ENCODE peak calls at places on chromosomes 6 and 20, in eight cellular contexts. One of them, this sample, is unnamed. For H3K27me3, the result is how much of the 10 kb centered on the place peaks cover.

GRCh38 chr6:79833264-79833663 is 114.1 kb downstream of the ELOVL4 start:
- DNase-seq in stomach: no peak
- DNase-seq in transverse colon: no peak
- DNase-seq in body of pancreas: no peak
- DNase-seq in tibial nerve: no peak
- DNase-seq in ovary: no peak
- DNase-seq in GM12878: no peak
- DNase-seq in heart left ventricle: no peak
- DNase-seq in this sample: no peak

GRCh38 chr6:150238294-150238693 is 95.5 kb downstream of the PPP1R14C start:
- DNase-seq in stomach: no peak
- DNase-seq in transverse colon: no peak
- DNase-seq in body of pancreas: peak
- DNase-seq in tibial nerve: no peak
- DNase-seq in ovary: no peak
- DNase-seq in GM12878: no peak
- DNase-seq in heart left ventricle: peak
- DNase-seq in this sample: peak

GRCh38 chr20:50921055-50921454 is 10.2 kb downstream of the ADNP start:
- DNase-seq in stomach: no peak
- DNase-seq in transverse colon: no peak
- DNase-seq in body of pancreas: no peak
- DNase-seq in tibial nerve: no peak
- DNase-seq in ovary: no peak
- DNase-seq in GM12878: no peak
- DNase-seq in heart left ventricle: no peak
- DNase-seq in this sample: no peak

GRCh38 chr6:162187168-162187935 is 540.2 kb downstream of the PRKN start:
- DNase-seq in stomach: no peak
- DNase-seq in transverse colon: no peak
- DNase-seq in body of pancreas: no peak
- DNase-seq in tibial nerve: no peak
- DNase-seq in ovary: no peak
- DNase-seq in GM12878: no peak
- DNase-seq in heart left ventricle: peak
- DNase-seq in this sample: no peak

GRCh38 chr6:148166339-148166949 is 176.2 kb upstream of the SASH1 start:
- DNase-seq in stomach: no peak
- DNase-seq in transverse colon: no peak
- DNase-seq in body of pancreas: no peak
- DNase-seq in tibial nerve: peak
- DNase-seq in ovary: no peak
- DNase-seq in GM12878: no peak
- DNase-seq in heart left ventricle: no peak
- DNase-seq in this sample: no peak

GRCh38 chr20:48098099-48098498 is 312.8 kb upstream of the SULF2 start:
- DNase-seq in stomach: no peak
- DNase-seq in transverse colon: no peak
- DNase-seq in body of pancreas: no peak
- DNase-seq in tibial nerve: no peak
- DNase-seq in ovary: no peak
- DNase-seq in GM12878: no peak
- DNase-seq in heart left ventricle: no peak
- DNase-seq in this sample: no peak

GRCh38 chr6:158837684-158838625 is 18.8 kb upstream of the EZR start:
- DNase-seq in stomach: no peak
- DNase-seq in transverse colon: no peak
- DNase-seq in body of pancreas: no peak
- DNase-seq in tibial nerve: no peak
- DNase-seq in ovary: no peak
- DNase-seq in GM12878: no peak
- DNase-seq in heart left ventricle: no peak
- DNase-seq in this sample: no peak

GRCh38 chr6:137076277-137077068 is 31.7 kb upstream of the IL20RA start:
- DNase-seq in stomach: peak
- DNase-seq in transverse colon: peak
- DNase-seq in body of pancreas: peak
- DNase-seq in tibial nerve: peak
- DNase-seq in ovary: peak
- DNase-seq in GM12878: no peak
- DNase-seq in heart left ventricle: peak
- DNase-seq in this sample: peak

GRCh38 chr6:126701799-126702198 is 361.9 kb downstream of the CENPW start:
- DNase-seq in stomach: no peak
- DNase-seq in transverse colon: no peak
- DNase-seq in body of pancreas: no peak
- DNase-seq in tibial nerve: no peak
- DNase-seq in ovary: no peak
- DNase-seq in GM12878: no peak
- DNase-seq in heart left ventricle: no peak
- DNase-seq in this sample: no peak

GRCh38 chr6:47524136-47524840 is 46.7 kb downstream of the CD2AP start:
- DNase-seq in stomach: no peak
- DNase-seq in transverse colon: no peak
- DNase-seq in body of pancreas: no peak
- DNase-seq in tibial nerve: no peak
- DNase-seq in ovary: no peak
- DNase-seq in GM12878: no peak
- DNase-seq in heart left ventricle: no peak
- DNase-seq in this sample: no peak

GRCh38 chr20:19047040-19047950 is 165.1 kb upstream of the SLC24A3 start:
- DNase-seq in stomach: peak
- DNase-seq in transverse colon: peak
- DNase-seq in body of pancreas: no peak
- DNase-seq in tibial nerve: peak
- DNase-seq in ovary: no peak
- DNase-seq in GM12878: no peak
- DNase-seq in heart left ventricle: peak
- DNase-seq in this sample: peak

GRCh38 chr20:46694484-46694883 is 5.2 kb upstream of the TP53RK start:
- DNase-seq in stomach: no peak
- DNase-seq in transverse colon: no peak
- DNase-seq in body of pancreas: no peak
- DNase-seq in tibial nerve: peak
- DNase-seq in ovary: no peak
- DNase-seq in GM12878: peak
- DNase-seq in heart left ventricle: no peak
- DNase-seq in this sample: no peak

GRCh38 chr6:136956590-136957573 is 34.8 kb downstream of the SLC35D3 start:
- DNase-seq in stomach: no peak
- DNase-seq in transverse colon: no peak
- DNase-seq in body of pancreas: no peak
- DNase-seq in tibial nerve: no peak
- DNase-seq in ovary: no peak
- DNase-seq in GM12878: no peak
- DNase-seq in heart left ventricle: no peak
- DNase-seq in this sample: no peak

GRCh38 chr20:24915440-24915839 is 33.6 kb upstream of the CST7 start:
- DNase-seq in stomach: no peak
- DNase-seq in transverse colon: no peak
- DNase-seq in body of pancreas: no peak
- DNase-seq in tibial nerve: no peak
- DNase-seq in ovary: no peak
- DNase-seq in GM12878: no peak
- DNase-seq in heart left ventricle: no peak
- DNase-seq in this sample: no peak

GRCh38 chr20:24917056-24917455 is 32.0 kb upstream of the CST7 start:
- DNase-seq in stomach: no peak
- DNase-seq in transverse colon: no peak
- DNase-seq in body of pancreas: no peak
- DNase-seq in tibial nerve: no peak
- DNase-seq in ovary: no peak
- DNase-seq in GM12878: no peak
- DNase-seq in heart left ventricle: no peak
- DNase-seq in this sample: no peak

GRCh38 chr20:24917797-24918578 is 31.1 kb upstream of the CST7 start:
- DNase-seq in stomach: peak
- DNase-seq in transverse colon: peak
- DNase-seq in body of pancreas: peak
- DNase-seq in tibial nerve: peak
- DNase-seq in ovary: peak
- DNase-seq in GM12878: peak
- DNase-seq in heart left ventricle: peak
- DNase-seq in this sample: peak

GRCh38 chr20:24915892-24916291 is 33.2 kb upstream of the CST7 start:
- DNase-seq in stomach: no peak
- DNase-seq in transverse colon: no peak
- DNase-seq in body of pancreas: no peak
- DNase-seq in tibial nerve: no peak
- DNase-seq in ovary: no peak
- DNase-seq in GM12878: no peak
- DNase-seq in heart left ventricle: no peak
- DNase-seq in this sample: no peak

DNA sequence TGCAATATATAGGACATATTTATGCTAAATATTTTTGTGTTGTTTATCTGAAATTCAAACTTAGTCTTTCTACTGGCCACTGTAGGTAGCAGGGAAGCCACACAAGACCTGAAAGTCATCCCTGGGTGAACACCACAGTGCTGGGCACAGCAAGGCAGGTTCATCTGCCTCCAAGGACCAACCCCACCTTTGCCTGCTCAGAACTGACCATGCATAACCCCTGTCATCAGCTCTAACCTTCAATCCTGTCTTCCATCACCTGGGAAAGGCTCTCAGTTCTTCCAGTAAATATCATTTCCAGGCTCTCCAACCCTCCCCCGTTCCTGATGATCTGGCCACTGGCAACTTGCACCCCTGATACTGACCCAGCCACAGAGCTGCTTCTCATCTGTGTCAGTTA is 32.7 kb upstream of the CST7 start:
- DNase-seq in stomach: no peak
- DNase-seq in transverse colon: no peak
- DNase-seq in body of pancreas: no peak
- DNase-seq in tibial nerve: no peak
- DNase-seq in ovary: no peak
- DNase-seq in GM12878: no peak
- DNase-seq in heart left ventricle: no peak
- DNase-seq in this sample: no peak
- H3K27me3 ChIP-seq in stomach: under half
- H3K27me3 ChIP-seq in transverse colon: under half
- H3K27me3 ChIP-seq in body of pancreas: under half
- H3K27me3 ChIP-seq in tibial nerve: under half
- H3K27me3 ChIP-seq in ovary: under half
- H3K27me3 ChIP-seq in GM12878: under half
- H3K27me3 ChIP-seq in heart left ventricle: under half
- H3K27me3 ChIP-seq in this sample: under half

GRCh38 chr20:44894959-44895358 is 9.5 kb downstream of the YWHAB start:
- DNase-seq in stomach: no peak
- DNase-seq in transverse colon: no peak
- DNase-seq in body of pancreas: no peak
- DNase-seq in tibial nerve: no peak
- DNase-seq in ovary: no peak
- DNase-seq in GM12878: no peak
- DNase-seq in heart left ventricle: no peak
- DNase-seq in this sample: no peak

GRCh38 chr20:44891826-44892225 is 6.3 kb downstream of the YWHAB start:
- DNase-seq in stomach: no peak
- DNase-seq in transverse colon: no peak
- DNase-seq in body of pancreas: no peak
- DNase-seq in tibial nerve: no peak
- DNase-seq in ovary: no peak
- DNase-seq in GM12878: no peak
- DNase-seq in heart left ventricle: no peak
- DNase-seq in this sample: no peak

GRCh38 chr20:44897133-44897532 is 11.6 kb downstream of the YWHAB start:
- DNase-seq in stomach: no peak
- DNase-seq in transverse colon: no peak
- DNase-seq in body of pancreas: no peak
- DNase-seq in tibial nerve: no peak
- DNase-seq in ovary: no peak
- DNase-seq in GM12878: no peak
- DNase-seq in heart left ventricle: no peak
- DNase-seq in this sample: no peak

GRCh38 chr20:44900231-44900854 is 9.5 kb upstream of the PABPC1L start:
- DNase-seq in stomach: no peak
- DNase-seq in transverse colon: no peak
- DNase-seq in body of pancreas: no peak
- DNase-seq in tibial nerve: no peak
- DNase-seq in ovary: no peak
- DNase-seq in GM12878: no peak
- DNase-seq in heart left ventricle: no peak
- DNase-seq in this sample: no peak

GRCh38 chr20:44896583-44896982 is 11.1 kb downstream of the YWHAB start:
- DNase-seq in stomach: no peak
- DNase-seq in transverse colon: no peak
- DNase-seq in body of pancreas: no peak
- DNase-seq in tibial nerve: no peak
- DNase-seq in ovary: no peak
- DNase-seq in GM12878: no peak
- DNase-seq in heart left ventricle: no peak
- DNase-seq in this sample: no peak
- H3K27ac ChIP-seq in stomach: no peak
- H3K27ac ChIP-seq in transverse colon: peak
- H3K27ac ChIP-seq in body of pancreas: no peak
- H3K27ac ChIP-seq in tibial nerve: no peak
- H3K27ac ChIP-seq in ovary: no peak
- H3K27ac ChIP-seq in GM12878: no peak
- H3K27ac ChIP-seq in heart left ventricle: peak
- H3K27ac ChIP-seq in this sample: no peak

DNA sequence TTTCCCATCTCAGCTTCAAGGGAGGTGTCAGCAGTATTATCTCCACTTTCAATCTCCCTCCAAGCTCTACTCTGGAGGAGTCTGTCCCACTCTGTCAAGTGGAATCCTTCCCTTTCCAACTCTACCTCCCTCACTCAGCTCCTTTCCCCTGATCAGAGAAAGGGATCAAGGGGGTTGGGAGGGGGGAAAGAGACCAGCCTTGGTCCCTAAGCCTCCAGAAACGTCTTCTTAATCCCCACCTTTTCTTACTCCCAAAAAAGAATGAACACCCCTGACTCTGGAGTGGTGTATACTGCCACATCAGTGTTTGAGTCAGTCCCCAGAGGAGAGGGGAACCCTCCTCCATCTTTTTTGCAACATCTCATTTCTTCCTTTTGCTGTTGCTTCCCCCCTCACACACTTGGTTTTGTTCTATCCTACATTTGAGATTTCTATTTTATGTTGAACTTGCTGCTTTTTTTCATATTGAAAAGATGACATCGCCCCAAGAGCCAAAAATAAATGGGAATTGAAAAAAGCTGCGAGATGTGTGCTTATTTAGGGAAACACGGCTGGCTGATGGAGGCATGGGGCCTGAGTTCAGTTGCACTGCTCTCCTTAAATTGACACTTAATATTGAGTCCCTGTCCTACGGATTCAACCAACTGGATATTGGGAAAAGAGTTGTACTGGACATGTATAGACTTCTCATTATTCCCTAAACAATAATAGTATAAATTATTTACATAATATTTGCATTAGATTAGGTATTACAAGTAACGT is 4.9 kb downstream of the TUBB start:
- DNase-seq in stomach: no peak
- DNase-seq in transverse colon: no peak
- DNase-seq in body of pancreas: no peak
- DNase-seq in tibial nerve: no peak
- DNase-seq in ovary: no peak
- DNase-seq in GM12878: no peak
- DNase-seq in heart left ventricle: no peak
- DNase-seq in this sample: no peak
- TF ChIP-seq POLR2A in stomach: no peak
- TF ChIP-seq POLR2A in transverse colon: no peak
- TF ChIP-seq POLR2A in body of pancreas: peak
- TF ChIP-seq POLR2A in tibial nerve: no peak
- TF ChIP-seq POLR2A in ovary: no peak
- TF ChIP-seq POLR2A in GM12878: no peak
- TF ChIP-seq POLR2A in heart left ventricle: no peak
- TF ChIP-seq POLR2A in this sample: no peak

GRCh38 chr6:30363459-30363858 is 18.5 kb downstream of the RPP21 start:
- DNase-seq in stomach: no peak
- DNase-seq in transverse colon: no peak
- DNase-seq in body of pancreas: no peak
- DNase-seq in tibial nerve: no peak
- DNase-seq in ovary: no peak
- DNase-seq in GM12878: no peak
- DNase-seq in heart left ventricle: no peak
- DNase-seq in this sample: no peak
- H3K27me3 ChIP-seq in stomach: under half
- H3K27me3 ChIP-seq in transverse colon: half or more
- H3K27me3 ChIP-seq in body of pancreas: under half
- H3K27me3 ChIP-seq in tibial nerve: half or more
- H3K27me3 ChIP-seq in ovary: under half
- H3K27me3 ChIP-seq in GM12878: under half
- H3K27me3 ChIP-seq in heart left ventricle: under half
- H3K27me3 ChIP-seq in this sample: under half